ENCODE peak calls at places on chromosomes 11 and 22, in six cellular contexts. V is HEK293T; L is AG08395; W is brain microvascular endothelial cell; O is non-pigmented ciliary epithelial cell; N is activated CD4-positive, CD25-positive, alpha-beta regulatory T cell. E is an unnamed sample.

GRCh38 chr11:33452806-33453205 is 195.6 kb downstream of the HIPK3 start:
- DNase-seq in V (no peak), L (peak; percentile 86), W (peak; percentile 89), O (peak; percentile 76), N (no peak), E (peak; percentile 81)

GRCh38 chr22:41305646-41306045 is 4.3 kb downstream of the ZC3H7B start:
- DNase-seq in V (no peak), L (peak; percentile 90), W (no peak), O (no peak), N (no peak), E (peak; percentile 90)

GRCh38 chr22:50576806-50577696 is 1.2 kb downstream of the CPT1B start:
- DNase-seq in V (no peak), L (no peak), W (no peak), O (no peak), N (no peak), E (no peak)

GRCh38 chr11:67494371-67495233 is 10.6 kb downstream of the PITPNM1 start:
- DNase-seq in V (no peak), L (no peak), W (no peak), O (no peak), N (no peak), E (no peak)

GRCh38 chr11:116716617-116717016 is 56.2 kb downstream of the BUD13 start:
- DNase-seq in V (no peak), L (no peak), W (no peak), O (no peak), N (no peak), E (no peak)

GRCh38 chr11:44417756-44418437 is 108.0 kb upstream of the ALX4 start:
- DNase-seq in V (no peak), L (no peak), W (no peak), O (no peak), N (no peak), E (no peak)

GRCh38 chr11:12693075-12693473 is 18.9 kb downstream of the TEAD1 start:
- DNase-seq in V (no peak), L (no peak), W (no peak), O (no peak), N (no peak), E (no peak)

GRCh38 chr11:114440121-114440860 is 1.0 kb downstream of the REXO2 start:
- DNase-seq in V (peak; percentile 11), L (peak; percentile 12), W (no peak), O (no peak), N (no peak), E (peak; percentile 9)

GRCh38 chr22:27580311-27580897 is 221.2 kb downstream of the MN1 start:
- DNase-seq in V (no peak), L (peak; percentile 30), W (no peak), O (no peak), N (no peak), E (no peak)

GRCh38 chr11:36411202-36411640 is 98.9 kb downstream of the TRAF6 start:
- DNase-seq in V (no peak), L (no peak), W (no peak), O (no peak), N (no peak), E (no peak)

GRCh38 chr11:22130462-22131053 is 62.3 kb upstream of the ANO5 start:
- DNase-seq in V (peak; percentile 12), L (no peak), W (no peak), O (no peak), N (no peak), E (no peak)

GRCh38 chr11:12857572-12857971 is 151.5 kb upstream of the RASSF10 start:
- DNase-seq in V (no peak), L (no peak), W (no peak), O (no peak), N (no peak), E (no peak)

GRCh38 chr11:63918576-63919171 is 1.7 kb upstream of the RCOR2 start:
- DNase-seq in V (no peak), L (no peak), W (no peak), O (no peak), N (no peak), E (no peak)

GRCh38 chr11:88384004-88384677 is 46.6 kb upstream of the CTSC start:
- DNase-seq in V (no peak), L (no peak), W (peak; percentile 19), O (peak; percentile 45), N (no peak), E (no peak)

GRCh38 chr22:28395920-28396447 is 283.7 kb downstream of the TTC28 start:
- DNase-seq in V (no peak), L (peak; percentile 27), W (no peak), O (no peak), N (no peak), E (peak; percentile 60)

GRCh38 chr11:57082125-57082524 is 93.4 kb downstream of the OR5AK2 start:
- DNase-seq in V (no peak), L (no peak), W (no peak), O (no peak), N (no peak), E (no peak)

GRCh38 chr11:79809487-79809886 is 368.7 kb upstream of the TENM4 start:
- DNase-seq in V (no peak), L (no peak), W (no peak), O (no peak), N (no peak), E (no peak)

GRCh38 chr22:19038728-19039447 is 83.3 kb downstream of the DGCR2 start:
- DNase-seq in V (no peak), L (no peak), W (no peak), O (no peak), N (no peak), E (no peak)

GRCh38 chr11:69396948-69397307 is 84.5 kb upstream of the LINC01488 start:
- DNase-seq in V (no peak), L (no peak), W (no peak), O (no peak), N (no peak), E (no peak)

GRCh38 chr11:65013130-65013691 is 749 bp upstream of the ARL2 start:
- DNase-seq in V (peak; percentile 89), L (peak; percentile 94), W (peak; percentile 83), O (no peak), N (peak; percentile 77), E (peak; percentile 84)

GRCh38 chr11:6371825-6372224 is 18.4 kb upstream of the SMPD1 start:
- DNase-seq in V (no peak), L (no peak), W (no peak), O (no peak), N (no peak), E (no peak)

GRCh38 chr11:11987503-11988022 is 20.9 kb downstream of the DKK3 start:
- DNase-seq in V (no peak), L (no peak), W (peak; percentile 56), O (no peak), N (no peak), E (peak; percentile 46)

GRCh38 chr22:20890975-20891374 is 26.2 kb upstream of the CRKL start:
- DNase-seq in V (no peak), L (no peak), W (no peak), O (no peak), N (no peak), E (no peak)

GRCh38 chr11:17013548-17014320 is 480 bp downstream of the PLEKHA7 start:
- DNase-seq in V (peak; percentile 30), L (no peak), W (no peak), O (no peak), N (no peak), E (no peak)

GRCh38 chr11:121936781-121937447 is 179.1 kb downstream of the BLID start:
- DNase-seq in V (no peak), L (peak; percentile 60), W (peak; percentile 31), O (no peak), N (no peak), E (peak; percentile 70)

GRCh38 chr11:45331839-45332485 is 45.8 kb upstream of the SYT13 start:
- DNase-seq in V (no peak), L (no peak), W (no peak), O (no peak), N (no peak), E (no peak)

GRCh38 chr11:34143048-34143447 is 37.6 kb downstream of the NAT10 start:
- DNase-seq in V (no peak), L (no peak), W (no peak), O (no peak), N (no peak), E (no peak)

GRCh38 chr22:24134090-24134846 is 47.0 kb upstream of the SUSD2 start:
- DNase-seq in V (no peak), L (no peak), W (no peak), O (no peak), N (no peak), E (no peak)

GRCh38 chr22:42905217-42905616 is 48.1 kb upstream of the ARFGAP3 start:
- DNase-seq in V (no peak), L (no peak), W (no peak), O (no peak), N (no peak), E (no peak)